ENCODE peak calls at places on chromosomes 3 and 15, in nine cellular contexts. S, T, P, F, N, O, Z, W and B are unnamed samples.
A peak's percentile ranks its signal among the peaks of the same experiment; 100 is the strongest.

GRCh38 chr3:125043599-125044151 is 12.1 kb downstream of the HEG1 start:
- DNase-seq in S (no peak), T (no peak), P (no peak), F (no peak), N (no peak), O (no peak), Z (no peak), W (no peak), B (no peak)

GRCh38 chr3:173398111-173398479 is 551 bp downstream of the NLGN1 start:
- DNase-seq in S (no peak), T (no peak), P (no peak), F (no peak), N (peak; percentile 56), O (no peak), Z (no peak), W (no peak), B (no peak)

GRCh38 chr3:43153189-43154083 is 47.6 kb upstream of the POMGNT2 start:
- DNase-seq in S (no peak), T (no peak), P (no peak), F (no peak), N (no peak), O (no peak), Z (no peak), W (no peak), B (no peak)

GRCh38 chr3:189822726-189823125 is 191.5 kb downstream of the TP63 start:
- DNase-seq in S (no peak), T (no peak), P (no peak), F (no peak), N (no peak), O (no peak), Z (no peak), W (no peak), B (no peak)

GRCh38 chr3:42010530-42010929 is 48.6 kb upstream of the ULK4 start:
- DNase-seq in S (no peak), T (no peak), P (no peak), F (no peak), N (no peak), O (no peak), Z (no peak), W (peak; percentile 30), B (no peak)

GRCh38 chr3:107217161-107217560 is 160.1 kb upstream of the CCDC54 start:
- DNase-seq in S (peak; percentile 6), T (peak; percentile 65), P (no peak), F (no peak), N (peak; percentile 99), O (peak; percentile 45), Z (no peak), W (no peak), B (no peak)

GRCh38 chr3:180011927-180012326 is 24.8 kb downstream of the PEX5L start:
- DNase-seq in S (no peak), T (no peak), P (no peak), F (no peak), N (no peak), O (no peak), Z (no peak), W (no peak), B (no peak)

GRCh38 chr3:192851821-192852352 is 65.8 kb downstream of the MB21D2 start:
- DNase-seq in S (peak; percentile 12), T (no peak), P (peak; percentile 77), F (no peak), N (peak; percentile 100), O (peak; percentile 97), Z (peak; percentile 45), W (no peak), B (peak; percentile 86)

GRCh38 chr15:90249123-90249863 is at the start of gene TTLL13:
- DNase-seq in S (peak; percentile 98), T (no peak), P (peak; percentile 96), F (peak; percentile 96), N (peak; percentile 70), O (peak; percentile 93), Z (peak; percentile 95), W (peak; percentile 98), B (peak; percentile 97)

GRCh38 chr15:76058714-76059319 is 968 bp upstream of the TMEM266 start:
- DNase-seq in S (peak; percentile 41), T (no peak), P (no peak), F (no peak), N (no peak), O (peak; percentile 7), Z (no peak), W (peak; percentile 40), B (peak; percentile 30)
- TF ChIP-seq CTCF in S (peak; percentile 26), T (no peak), P (peak; percentile 16), F (no peak), N (no peak), O (no peak), Z (no peak), W (no peak), B (no peak)

DNA sequence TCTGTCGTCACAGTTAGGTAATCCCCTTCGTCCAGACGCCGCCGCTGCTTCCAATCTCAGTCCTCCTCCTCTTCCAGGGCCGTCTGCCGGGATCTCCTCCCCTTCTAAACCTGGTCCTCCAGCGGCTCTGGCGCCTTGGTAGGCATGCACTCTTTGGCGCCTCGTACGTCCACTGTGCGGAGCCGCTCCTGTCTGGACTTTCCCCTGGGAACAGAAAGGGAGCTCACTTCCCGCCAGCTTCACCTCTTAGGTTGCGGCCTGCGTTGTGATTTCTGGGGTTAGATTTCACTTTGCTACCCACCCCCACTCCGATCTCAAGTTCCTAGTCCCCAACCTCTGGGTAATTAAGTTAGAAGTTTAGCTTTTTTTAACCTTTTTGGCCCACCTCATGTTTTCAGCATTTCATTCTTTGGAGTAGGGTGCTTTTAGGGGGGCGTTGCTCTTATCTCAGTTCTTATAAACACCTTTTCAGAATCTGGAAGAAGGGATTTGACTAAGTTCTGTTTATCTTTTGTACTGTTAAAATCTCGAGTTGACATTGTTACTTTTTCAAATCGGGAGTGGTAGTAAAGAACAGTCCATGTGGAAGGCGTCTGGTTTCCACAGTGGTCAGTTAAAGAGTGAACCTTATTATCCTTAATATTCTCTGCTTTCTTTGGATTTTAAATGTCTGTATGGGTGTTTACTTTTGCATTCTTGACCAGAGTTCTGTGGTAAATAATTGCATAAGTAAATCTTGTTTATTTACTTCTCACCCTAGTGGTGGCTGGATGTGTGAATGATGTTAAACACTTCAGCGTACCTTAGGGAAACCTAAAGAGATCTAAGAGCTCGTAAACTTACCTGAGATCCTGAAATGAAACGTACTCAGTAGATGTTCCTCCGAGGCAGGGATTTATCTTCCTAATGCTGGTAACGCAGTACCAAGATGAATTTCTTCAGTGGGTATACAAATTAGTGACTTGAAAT is 611 bp downstream of the CTDSPL2 start:
- DNase-seq in S (peak; percentile 18), T (no peak), P (no peak), F (no peak), N (peak; percentile 60), O (peak; percentile 41), Z (no peak), W (peak; percentile 51), B (no peak)
- TF ChIP-seq CTCF in S (no peak), T (peak; percentile 13), P (no peak), F (no peak), N (peak; percentile 32), O (no peak), Z (no peak), W (no peak), B (no peak)

DNA sequence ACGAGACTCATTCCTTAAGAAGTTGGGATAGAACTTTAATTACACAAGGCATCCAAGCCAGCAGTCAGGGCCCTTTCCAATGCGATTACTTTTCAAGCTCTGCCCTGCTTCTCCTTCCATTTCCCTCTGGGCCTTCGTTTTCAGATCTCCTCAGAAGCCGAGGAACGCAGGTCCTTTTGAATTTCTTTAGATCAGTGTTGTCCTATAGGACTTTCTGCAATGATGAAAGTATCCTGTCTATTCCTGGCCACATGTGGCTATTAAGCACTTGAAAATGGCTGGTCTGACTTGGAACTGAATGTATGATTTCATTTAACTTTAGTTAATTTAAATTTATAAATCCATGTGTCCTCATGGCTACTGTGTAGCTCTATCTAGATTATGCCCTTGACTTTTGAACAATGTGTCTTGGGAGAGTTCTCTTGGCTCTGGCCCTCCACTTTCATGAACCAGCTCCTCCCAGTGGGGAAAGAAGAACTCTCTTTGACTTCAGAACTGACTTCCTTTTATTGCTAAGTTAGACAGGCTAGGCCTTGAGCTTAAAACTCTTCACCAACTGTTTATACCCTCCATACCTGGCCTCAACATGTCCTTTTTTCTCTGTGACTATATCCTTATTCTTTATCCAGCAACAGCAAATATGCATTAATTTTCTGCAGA is 22.7 kb downstream of the TGFBR2 start:
- DNase-seq in S (peak; percentile 27), T (no peak), P (peak; percentile 48), F (no peak), N (no peak), O (no peak), Z (no peak), W (no peak), B (no peak)
- TF ChIP-seq CTCF in S (peak; percentile 11), T (no peak), P (peak; percentile 51), F (peak; percentile 61), N (no peak), O (no peak), Z (no peak), W (no peak), B (no peak)

DNA sequence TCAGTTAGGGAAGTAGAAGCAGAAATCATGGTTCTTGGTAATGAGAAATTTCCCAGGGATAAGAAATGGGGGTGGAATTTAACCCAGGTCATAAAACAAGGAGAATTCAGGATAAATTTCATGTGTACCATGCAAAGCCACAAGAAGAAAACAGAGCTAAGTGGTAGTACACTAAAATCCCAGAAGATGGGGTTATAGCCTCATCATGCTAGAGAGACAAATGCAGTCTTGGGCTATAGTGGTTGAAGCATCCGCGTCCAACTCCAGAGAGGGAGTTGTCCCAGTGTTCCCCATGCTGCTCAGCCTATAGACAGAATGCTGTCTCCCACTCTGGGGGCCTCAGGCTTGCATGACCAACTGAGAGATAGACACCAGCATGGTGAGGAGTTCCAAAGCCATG is 36.2 kb upstream of the CLRN1 start:
- DNase-seq in S (peak; percentile 47), T (no peak), P (no peak), F (no peak), N (no peak), O (no peak), Z (no peak), W (no peak), B (no peak)
- TF ChIP-seq CTCF in S (peak; percentile 34), T (peak; percentile 60), P (no peak), F (no peak), N (peak; percentile 32), O (no peak), Z (no peak), W (no peak), B (no peak)

DNA sequence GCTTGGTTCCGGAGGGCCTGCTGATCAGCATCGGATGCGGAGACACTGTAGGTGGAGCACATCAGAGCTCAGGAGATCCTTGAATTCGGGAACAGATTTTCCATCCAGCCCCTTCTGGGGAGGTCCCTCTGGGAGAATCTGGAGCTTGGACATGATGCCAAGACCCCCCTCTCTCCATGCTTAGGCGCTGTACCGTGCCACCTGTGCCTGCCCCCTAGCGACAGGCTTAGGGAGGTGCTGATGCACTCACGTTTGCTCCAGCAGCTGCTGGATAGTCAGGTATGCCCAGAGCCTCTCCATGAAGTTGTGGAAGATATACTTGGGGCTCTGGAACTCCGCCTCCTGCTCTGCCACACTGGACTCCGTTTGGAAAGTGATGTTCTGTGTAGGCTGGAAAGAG is 9.7 kb downstream of the ITIH4 start:
- DNase-seq in S (peak; percentile 62), T (no peak), P (no peak), F (no peak), N (no peak), O (peak; percentile 49), Z (no peak), W (peak; percentile 58), B (no peak)
- TF ChIP-seq CTCF in S (peak; percentile 84), T (peak; percentile 74), P (peak; percentile 66), F (peak; percentile 65), N (peak; percentile 65), O (peak; percentile 74), Z (no peak), W (peak; percentile 73), B (peak; percentile 8)